ENCODE peak calls at places on chromosomes 13 and 19, in nine cellular contexts. V, Y, O, X, Q, A, R, H and E are unnamed samples.

GRCh38 chr13:105159794-105160193 is 1375.7 kb downstream of the EFNB2 start:
- DNase-seq in V (no peak), Y (no peak), O (no peak), X (no peak), Q (no peak), A (no peak), R (no peak), H (no peak), E (no peak)

GRCh38 chr19:7779631-7780486 is 16.8 kb downstream of the CLEC4M start:
- DNase-seq in V (no peak), Y (no peak), O (peak; percentile 62), X (no peak), Q (no peak), A (no peak), R (no peak), H (no peak), E (no peak)

GRCh38 chr19:49442793-49443365 is 1.6 kb upstream of the SLC17A7 start:
- DNase-seq in V (peak; percentile 58), Y (peak; percentile 53), O (peak; percentile 99), X (no peak), Q (peak; percentile 78), A (peak; percentile 98), R (peak; percentile 70), H (peak; percentile 87), E (peak; percentile 91)

GRCh38 chr13:29892149-29892548 is 41.7 kb upstream of the UBL3 start:
- DNase-seq in V (no peak), Y (no peak), O (no peak), X (peak; percentile 70), Q (no peak), A (no peak), R (no peak), H (no peak), E (no peak)

GRCh38 chr13:64928704-64929499 is 2301.2 kb downstream of the PCDH9 start:
- DNase-seq in V (no peak), Y (no peak), O (no peak), X (no peak), Q (peak; percentile 82), A (no peak), R (peak; percentile 16), H (peak; percentile 84), E (no peak)

GRCh38 chr19:51807111-51807701 is 12.2 kb downstream of the FPR3 start:
- DNase-seq in V (no peak), Y (no peak), O (no peak), X (no peak), Q (peak; percentile 79), A (no peak), R (no peak), H (peak; percentile 29), E (no peak)

GRCh38 chr13:21676611-21677021 is 5.7 kb downstream of the FGF9 start:
- DNase-seq in V (no peak), Y (no peak), O (no peak), X (no peak), Q (no peak), A (no peak), R (no peak), H (no peak), E (no peak)

GRCh38 chr13:41409611-41410010 is 47.7 kb upstream of the RGCC start:
- DNase-seq in V (no peak), Y (no peak), O (no peak), X (no peak), Q (peak; percentile 13), A (no peak), R (no peak), H (no peak), E (no peak)

GRCh38 chr19:35959040-35959967 is 23.1 kb downstream of the LRFN3 start:
- DNase-seq in V (peak; percentile 46), Y (peak; percentile 76), O (no peak), X (peak; percentile 67), Q (no peak), A (peak; percentile 49), R (no peak), H (no peak), E (no peak)

GRCh38 chr19:50449236-50449899 is 16.7 kb downstream of the MYBPC2 start:
- DNase-seq in V (no peak), Y (no peak), O (no peak), X (no peak), Q (no peak), A (no peak), R (no peak), H (no peak), E (no peak)

GRCh38 chr13:52862358-52863206 is 14.1 kb upstream of the PCDH8 start:
- DNase-seq in V (no peak), Y (no peak), O (no peak), X (no peak), Q (no peak), A (no peak), R (no peak), H (peak; percentile 2), E (no peak)

GRCh38 chr19:46413262-46414031 is at the start of gene CCDC8:
- DNase-seq in V (no peak), Y (no peak), O (peak; percentile 90), X (no peak), Q (peak; percentile 98), A (peak; percentile 86), R (no peak), H (peak; percentile 96), E (peak; percentile 86)

GRCh38 chr19:33845498-33845897 is 48.8 kb downstream of the KCTD15 start:
- DNase-seq in V (no peak), Y (no peak), O (no peak), X (no peak), Q (no peak), A (no peak), R (no peak), H (no peak), E (no peak)

GRCh38 chr19:46487802-46488445 is 7.7 kb downstream of the PNMA8B start:
- DNase-seq in V (peak; percentile 52), Y (peak; percentile 80), O (peak; percentile 96), X (peak; percentile 71), Q (peak; percentile 49), A (peak; percentile 82), R (peak; percentile 15), H (peak; percentile 78), E (peak; percentile 84)

GRCh38 chr13:79581870-79582315 is 100.9 kb downstream of the NDFIP2 start:
- DNase-seq in V (no peak), Y (no peak), O (peak; percentile 84), X (peak; percentile 45), Q (no peak), A (peak; percentile 35), R (no peak), H (peak; percentile 51), E (no peak)

GRCh38 chr13:99296270-99296865 is 10.8 kb downstream of the GPR183 start:
- DNase-seq in V (no peak), Y (no peak), O (no peak), X (no peak), Q (no peak), A (no peak), R (no peak), H (no peak), E (no peak)

GRCh38 chr19:8396563-8397203 is 6.5 kb downstream of the RAB11B start:
- DNase-seq in V (peak; percentile 31), Y (peak; percentile 64), O (no peak), X (peak; percentile 71), Q (peak; percentile 58), A (peak; percentile 79), R (no peak), H (peak; percentile 69), E (no peak)

GRCh38 chr13:111373486-111373885 is 53.0 kb downstream of the TEX29 start:
- DNase-seq in V (no peak), Y (no peak), O (no peak), X (no peak), Q (no peak), A (no peak), R (no peak), H (no peak), E (no peak)

GRCh38 chr13:42615691-42616090 is 41.7 kb downstream of the TNFSF11 start:
- DNase-seq in V (no peak), Y (no peak), O (no peak), X (no peak), Q (peak; percentile 52), A (no peak), R (no peak), H (peak; percentile 19), E (no peak)

GRCh38 chr19:15923702-15924101 is 10.6 kb downstream of the CYP4F11 start:
- DNase-seq in V (no peak), Y (no peak), O (no peak), X (no peak), Q (no peak), A (no peak), R (no peak), H (no peak), E (no peak)

GRCh38 chr13:34776984-34777913 is 164.8 kb upstream of the NBEA start:
- DNase-seq in V (no peak), Y (no peak), O (no peak), X (no peak), Q (no peak), A (no peak), R (no peak), H (no peak), E (no peak)

GRCh38 chr19:34904846-34905527 is 21.7 kb upstream of the ZNF30 start:
- DNase-seq in V (no peak), Y (peak; percentile 1), O (no peak), X (no peak), Q (no peak), A (no peak), R (no peak), H (no peak), E (no peak)

GRCh38 chr19:6226444-6227155 is 53.2 kb downstream of the MLLT1 start:
- DNase-seq in V (no peak), Y (no peak), O (no peak), X (no peak), Q (no peak), A (no peak), R (no peak), H (no peak), E (no peak)

GRCh38 chr13:60170414-60170813 is 6.7 kb upstream of the DIAPH3 start:
- DNase-seq in V (no peak), Y (no peak), O (no peak), X (no peak), Q (peak; percentile 53), A (no peak), R (no peak), H (no peak), E (no peak)

GRCh38 chr13:48644141-48644540 is 9.6 kb upstream of the CYSLTR2 start:
- DNase-seq in V (no peak), Y (no peak), O (no peak), X (no peak), Q (no peak), A (no peak), R (no peak), H (no peak), E (no peak)

GRCh38 chr19:31666126-31666525 is 316.9 kb upstream of the TSHZ3 start:
- DNase-seq in V (no peak), Y (no peak), O (no peak), X (no peak), Q (no peak), A (no peak), R (no peak), H (no peak), E (no peak)

GRCh38 chr19:18785179-18786124 is 5.7 kb downstream of the COMP start:
- DNase-seq in V (peak; percentile 27), Y (peak; percentile 65), O (peak; percentile 95), X (no peak), Q (peak; percentile 50), A (peak; percentile 83), R (no peak), H (peak; percentile 57), E (peak; percentile 72)

GRCh38 chr13:34750078-34750703 is 191.9 kb upstream of the NBEA start:
- DNase-seq in V (no peak), Y (no peak), O (no peak), X (peak; percentile 57), Q (no peak), A (peak; percentile 26), R (no peak), H (peak; percentile 55), E (no peak)

GRCh38 chr13:83563499-83563898 is 318.8 kb downstream of the SLITRK1 start:
- DNase-seq in V (no peak), Y (no peak), O (no peak), X (no peak), Q (no peak), A (no peak), R (no peak), H (no peak), E (no peak)

GRCh38 chr19:2516727-2517126 is 40.8 kb downstream of the GADD45B start:
- DNase-seq in V (no peak), Y (no peak), O (no peak), X (no peak), Q (no peak), A (no peak), R (no peak), H (no peak), E (no peak)

GRCh38 chr19:8827277-8827676 is 4.8 kb downstream of the ZNF558 start:
- DNase-seq in V (no peak), Y (no peak), O (no peak), X (no peak), Q (peak; percentile 6), A (no peak), R (no peak), H (no peak), E (no peak)